ENCODE peak calls at places on chromosomes 6 and 20, in seven cellular contexts. V is CD8-positive, alpha-beta T cell; O is right lobe of liver; I is sigmoid colon; R is coronary artery; S is heart right ventricle; Y is keratinocyte. C is an unnamed sample.

GRCh38 chr20:57545927-57546662 is 14.8 kb upstream of the PCK1 start:
- DNase-seq in V (no peak), O (no peak), I (peak), R (no peak), S (no peak), Y (no peak), C (peak)

GRCh38 chr20:1391640-1392442 is 1.0 kb downstream of the FKBP1A start:
- DNase-seq in V (no peak), O (no peak), I (no peak), R (no peak), S (no peak), Y (no peak), C (peak)

GRCh38 chr6:4805553-4806307 is 29.5 kb downstream of the CDYL start:
- DNase-seq in V (peak), O (peak), I (peak), R (no peak), S (peak), Y (no peak), C (peak)

GRCh38 chr6:3518356-3518841 is 61.5 kb upstream of the SLC22A23 start:
- DNase-seq in V (no peak), O (no peak), I (peak), R (no peak), S (no peak), Y (peak), C (no peak)

GRCh38 chr20:46040902-46041535 is 12.0 kb downstream of the SLC12A5 start:
- DNase-seq in V (peak), O (no peak), I (no peak), R (no peak), S (peak), Y (no peak), C (peak)

GRCh38 chr20:58973866-58974265 is 7.2 kb upstream of the NELFCD start:
- DNase-seq in V (no peak), O (no peak), I (no peak), R (no peak), S (no peak), Y (no peak), C (no peak)

GRCh38 chr6:84554069-84554468 is 210.3 kb downstream of the TBX18 start:
- DNase-seq in V (no peak), O (no peak), I (no peak), R (no peak), S (no peak), Y (no peak), C (no peak)

GRCh38 chr6:80179691-80180090 is 73.2 kb downstream of the BCKDHB start:
- DNase-seq in V (no peak), O (no peak), I (no peak), R (no peak), S (no peak), Y (no peak), C (peak)

GRCh38 chr6:151721671-151722070 is 85.8 kb upstream of the ESR1 start:
- DNase-seq in V (no peak), O (no peak), I (no peak), R (no peak), S (no peak), Y (no peak), C (no peak)

GRCh38 chr6:57173056-57173885 is 1.1 kb downstream of the BAG2 start:
- DNase-seq in V (peak), O (no peak), I (no peak), R (no peak), S (no peak), Y (no peak), C (peak)

GRCh38 chr20:39195495-39196129 is 233.5 kb downstream of the DHX35 start:
- DNase-seq in V (no peak), O (no peak), I (no peak), R (no peak), S (no peak), Y (no peak), C (peak)

GRCh38 chr20:31709939-31710338 is 12.7 kb downstream of the BCL2L1 start:
- DNase-seq in V (no peak), O (no peak), I (peak), R (no peak), S (no peak), Y (no peak), C (no peak)

GRCh38 chr20:37841389-37841788 is 61.5 kb upstream of the VSTM2L start:
- DNase-seq in V (no peak), O (no peak), I (no peak), R (no peak), S (no peak), Y (no peak), C (no peak)

GRCh38 chr6:37174515-37175331 is 4.8 kb downstream of the PIM1 start:
- DNase-seq in V (no peak), O (no peak), I (no peak), R (no peak), S (no peak), Y (no peak), C (peak)

GRCh38 chr6:40356242-40356910 is 230.8 kb downstream of the LRFN2 start:
- DNase-seq in V (no peak), O (no peak), I (no peak), R (peak), S (no peak), Y (no peak), C (no peak)

GRCh38 chr6:137845460-137845859 is 21.6 kb upstream of the TNFAIP3 start:
- DNase-seq in V (no peak), O (no peak), I (no peak), R (no peak), S (no peak), Y (no peak), C (no peak)

GRCh38 chr6:74259931-74260330 is 563.9 kb downstream of the CD109 start:
- DNase-seq in V (no peak), O (no peak), I (no peak), R (no peak), S (no peak), Y (no peak), C (no peak)
- H3K27ac ChIP-seq in V (no peak), O (no peak), I (no peak), R (no peak), S (no peak), Y (no peak), C (no peak)

GRCh38 chr6:18503187-18503586 is 116.0 kb downstream of the RNF144B start:
- DNase-seq in V (no peak), O (no peak), I (no peak), R (no peak), S (no peak), Y (no peak), C (no peak)
- H3K27ac ChIP-seq in V (no peak), O (peak), I (no peak), R (no peak), S (no peak), Y (peak), C (no peak)

DNA sequence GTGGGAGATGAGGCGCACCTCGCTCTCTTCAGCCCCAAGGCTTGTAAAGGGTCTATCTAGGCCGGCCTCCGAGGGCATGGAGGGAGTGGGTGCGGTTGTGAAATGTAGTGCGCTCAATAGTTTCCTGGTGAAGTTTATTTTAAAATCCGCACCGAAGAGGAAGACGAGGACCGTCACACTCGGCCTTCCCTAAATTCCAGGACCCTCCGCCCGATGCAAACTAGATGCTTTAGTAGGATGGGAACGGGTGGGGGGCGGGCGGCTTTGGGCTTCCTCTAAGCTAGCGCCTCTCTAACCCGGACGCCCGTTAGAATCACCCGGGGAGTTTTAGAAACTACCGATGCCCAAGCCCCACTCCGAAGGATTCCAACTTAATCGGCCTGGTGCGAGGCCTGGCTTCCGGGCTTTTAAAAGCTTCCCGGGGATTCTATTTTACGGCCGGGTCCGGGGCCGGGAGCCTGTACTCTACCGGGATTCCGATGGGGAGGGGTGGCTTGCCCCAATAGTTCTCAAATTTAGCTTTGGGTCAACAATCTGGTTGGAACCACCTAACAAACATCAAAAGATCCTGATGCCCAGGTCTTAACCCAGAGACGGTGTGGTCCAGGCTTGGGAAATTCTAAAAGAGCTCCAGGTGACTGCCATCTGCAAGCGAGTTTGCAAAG is 548 bp upstream of the BCAS4 start:
- DNase-seq in V (no peak), O (peak), I (no peak), R (no peak), S (no peak), Y (no peak), C (peak)
- H3K27ac ChIP-seq in V (peak), O (no peak), I (peak), R (peak), S (no peak), Y (peak), C (peak)

GRCh38 chr6:142942805-142943227 is 2.2 kb downstream of the HIVEP2 start:
- DNase-seq in V (no peak), O (no peak), I (no peak), R (no peak), S (no peak), Y (no peak), C (no peak)
- H3K27ac ChIP-seq in V (peak), O (peak), I (peak), R (no peak), S (no peak), Y (peak), C (no peak)

DNA sequence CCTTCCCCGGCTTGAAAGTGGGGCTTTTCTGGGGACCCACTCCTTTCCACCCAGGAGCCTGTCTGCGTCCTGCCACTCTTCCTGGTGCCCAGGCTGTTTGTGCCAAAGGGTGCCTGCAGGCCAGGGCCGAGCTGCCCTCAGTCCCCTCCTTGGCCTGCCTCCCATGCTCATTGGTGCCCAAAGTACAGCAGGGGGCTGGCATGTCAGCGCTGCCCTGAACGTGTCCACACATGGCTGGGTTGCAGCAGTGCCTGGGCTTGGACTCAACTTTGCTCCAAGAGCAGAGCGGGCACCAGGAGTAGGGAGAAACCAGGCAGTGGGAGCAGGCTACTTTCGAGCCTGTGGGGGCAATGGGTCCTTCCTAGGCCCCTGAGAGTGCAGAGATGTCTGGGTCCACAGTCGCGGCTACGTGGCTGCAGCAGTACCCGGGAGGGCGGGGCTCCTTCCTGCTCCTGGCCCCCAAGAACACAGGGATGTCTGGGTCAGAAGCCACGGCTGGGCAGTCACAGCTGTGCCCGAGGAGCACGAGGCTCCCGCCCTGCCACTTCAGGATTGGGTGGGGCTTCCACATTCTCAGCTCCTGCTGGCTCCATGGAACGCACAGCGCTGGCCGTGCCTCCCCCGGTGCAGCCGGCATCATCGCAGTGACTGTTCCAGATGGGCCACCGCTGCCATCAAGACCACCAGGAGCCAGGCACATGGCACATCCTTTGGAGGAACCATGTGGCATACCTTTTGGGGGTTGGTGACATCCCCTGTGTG is 50.0 kb upstream of the CLDN20 start:
- DNase-seq in V (no peak), O (no peak), I (no peak), R (no peak), S (no peak), Y (peak), C (no peak)
- H3K27ac ChIP-seq in V (no peak), O (no peak), I (no peak), R (no peak), S (no peak), Y (peak), C (no peak)

DNA sequence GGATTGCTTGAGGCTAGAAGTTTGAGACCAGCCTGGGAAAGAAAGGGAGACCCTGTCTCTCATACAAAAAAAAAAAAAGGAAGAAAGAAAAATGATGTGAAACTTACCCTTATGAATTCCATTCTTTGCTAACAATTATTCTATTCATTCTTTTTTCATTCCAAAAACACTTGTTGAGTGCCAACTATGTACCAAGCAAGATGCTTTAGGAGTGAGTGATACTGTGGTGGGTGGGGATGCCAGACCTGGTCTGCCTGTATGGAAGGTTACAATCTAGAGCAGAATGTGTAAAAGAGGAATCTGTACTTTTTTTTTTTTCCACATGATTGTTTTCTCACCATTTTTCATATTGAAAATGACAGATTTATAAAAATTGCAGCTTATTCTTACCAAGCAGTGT is 73.8 kb upstream of the TULP1 start:
- DNase-seq in V (no peak), O (no peak), I (no peak), R (no peak), S (no peak), Y (no peak), C (no peak)
- H3K27ac ChIP-seq in V (peak), O (no peak), I (peak), R (peak), S (no peak), Y (no peak), C (no peak)

GRCh38 chr20:32986331-32986966 is 17.8 kb downstream of the SUN5 start:
- DNase-seq in V (peak), O (no peak), I (no peak), R (no peak), S (no peak), Y (no peak), C (no peak)

GRCh38 chr20:32984196-32984595 is 20.0 kb downstream of the SUN5 start:
- DNase-seq in V (no peak), O (no peak), I (no peak), R (no peak), S (no peak), Y (no peak), C (peak)

GRCh38 chr20:32984631-32985354 is 19.4 kb downstream of the SUN5 start:
- DNase-seq in V (peak), O (no peak), I (no peak), R (no peak), S (no peak), Y (no peak), C (no peak)

GRCh38 chr20:32987044-32987825 is 17.0 kb downstream of the SUN5 start:
- DNase-seq in V (peak), O (no peak), I (no peak), R (no peak), S (no peak), Y (no peak), C (no peak)

GRCh38 chr20:32985596-32985995 is 18.6 kb downstream of the SUN5 start:
- DNase-seq in V (no peak), O (no peak), I (no peak), R (no peak), S (no peak), Y (no peak), C (no peak)
- H3K27ac ChIP-seq in V (no peak), O (no peak), I (no peak), R (no peak), S (no peak), Y (no peak), C (no peak)

GRCh38 chr6:20198156-20198555 is 14.1 kb downstream of the MBOAT1 start:
- DNase-seq in V (no peak), O (no peak), I (no peak), R (no peak), S (no peak), Y (no peak), C (no peak)
- H3K27ac ChIP-seq in V (no peak), O (no peak), I (peak), R (no peak), S (no peak), Y (no peak), C (peak)

DNA sequence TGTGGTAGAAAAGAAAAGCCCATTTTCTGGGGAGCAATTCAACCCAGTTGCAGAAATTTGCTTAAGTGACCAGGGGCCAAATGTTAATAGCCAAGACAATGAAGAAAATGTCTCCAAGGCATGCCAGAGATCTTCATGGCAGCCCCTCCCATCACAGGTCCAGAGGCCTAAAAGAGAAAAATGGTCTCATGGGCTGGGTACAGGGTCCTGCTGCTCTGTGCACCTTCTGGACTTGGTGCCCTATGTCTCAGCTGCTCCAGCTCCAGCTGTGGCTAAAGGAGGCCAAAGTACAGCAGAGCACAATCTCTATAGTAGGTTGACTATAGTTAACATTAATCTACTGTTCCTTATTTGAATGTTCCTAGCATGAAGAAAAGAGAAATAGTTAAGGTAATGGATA is 44.7 kb downstream of the FRK start:
- DNase-seq in V (no peak), O (no peak), I (no peak), R (no peak), S (no peak), Y (no peak), C (no peak)
- H3K27ac ChIP-seq in V (no peak), O (no peak), I (no peak), R (no peak), S (no peak), Y (no peak), C (no peak)

GRCh38 chr6:33630014-33630413 is 8.9 kb downstream of the ITPR3 start:
- DNase-seq in V (no peak), O (no peak), I (no peak), R (no peak), S (no peak), Y (no peak), C (no peak)

GRCh38 chr6:33633462-33634158 is 12.5 kb downstream of the ITPR3 start:
- DNase-seq in V (peak), O (peak), I (peak), R (no peak), S (peak), Y (no peak), C (peak)

GRCh38 chr6:33633084-33633461 is 12.0 kb downstream of the ITPR3 start:
- DNase-seq in V (no peak), O (no peak), I (no peak), R (no peak), S (no peak), Y (no peak), C (no peak)

GRCh38 chr6:33632603-33633039 is 11.5 kb downstream of the ITPR3 start:
- DNase-seq in V (peak), O (no peak), I (no peak), R (no peak), S (peak), Y (no peak), C (peak)

DNA sequence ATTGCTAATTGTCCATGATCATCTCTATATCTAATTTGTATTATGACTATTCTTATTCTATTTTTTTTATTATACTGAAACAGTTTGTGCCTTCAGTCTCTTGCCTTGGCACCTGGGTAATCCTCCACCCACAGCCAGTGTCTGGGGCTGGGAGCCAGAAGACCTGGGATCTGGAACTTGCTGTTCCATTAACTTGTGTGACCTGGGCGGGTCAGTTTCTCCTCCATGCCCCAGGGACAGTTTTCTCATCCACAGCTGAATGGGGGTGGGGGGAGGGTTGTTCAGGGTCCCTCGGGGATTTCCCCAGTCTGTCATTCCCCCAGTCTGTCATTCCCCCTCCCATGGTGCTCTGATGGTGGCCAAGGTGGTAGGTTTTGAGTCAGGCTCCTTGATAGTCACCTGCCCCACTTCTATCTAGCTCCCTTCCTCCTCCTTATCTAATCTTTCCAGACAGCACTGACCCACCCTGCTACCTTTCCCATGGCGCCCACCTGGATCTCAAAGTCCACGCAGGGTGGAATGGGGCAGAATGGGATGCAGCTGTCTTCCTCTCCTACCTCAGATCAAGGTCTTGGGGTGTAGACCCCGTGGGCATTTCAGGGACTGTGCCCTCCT is 11.0 kb downstream of the ITPR3 start:
- DNase-seq in V (no peak), O (no peak), I (no peak), R (no peak), S (no peak), Y (no peak), C (no peak)
- H3K27ac ChIP-seq in V (no peak), O (no peak), I (no peak), R (no peak), S (peak), Y (no peak), C (no peak)

C was measured in GM23338.